ENCODE peak calls at places on chromosomes 6 and 20, in eight cellular contexts. W is nephron progenitor cell; Q is keratinocyte; J is epithelial cell of esophagus; O is ovary; Y is HCT116; K is progenitor cell of endocrine pancreas; C is activated CD8-positive, alpha-beta T cell treated with anti-CD3 and anti-CD28 coated beads for 36 hours. I is an unnamed sample.

GRCh38 chr6:126015869-126016268 is 29.5 kb downstream of the TRMT11 start:
- DNase-seq in Y (no peak), C (no peak), K (no peak), W (no peak), J (no peak), O (no peak), Q (no peak), I (no peak)

GRCh38 chr20:57794600-57795346 is 85.0 kb upstream of the PMEPA1 start:
- DNase-seq in W (no peak), K (no peak), Q (no peak), O (no peak), Y (no peak), J (no peak), C (no peak), I (no peak)

GRCh38 chr20:7673841-7674240 is 266.4 kb downstream of the HAO1 start:
- DNase-seq in Q (no peak), W (no peak), Y (no peak), K (no peak), O (no peak), C (no peak), J (no peak), I (peak; percentile 82)

GRCh38 chr6:52261229-52261628 is 16.9 kb upstream of the IL17F start:
- DNase-seq in Y (no peak), Q (no peak), C (no peak), J (peak; percentile 8), O (no peak), W (no peak), K (no peak), I (peak; percentile 58)

GRCh38 chr6:79071547-79071946 is 6.5 kb downstream of the PHIP start:
- DNase-seq in W (no peak), Y (no peak), J (no peak), Q (no peak), K (no peak), C (no peak), O (no peak), I (no peak)

GRCh38 chr6:54971825-54972224 is 125.3 kb downstream of the FAM83B start:
- DNase-seq in W (no peak), K (no peak), O (no peak), Q (no peak), Y (peak; percentile 76), J (peak; percentile 85), C (no peak), I (no peak)

GRCh38 chr20:1125266-1125665 is 6.9 kb downstream of the PSMF1 start:
- DNase-seq in J (no peak), Y (no peak), K (no peak), W (no peak), O (no peak), Q (no peak), C (no peak), I (no peak)

GRCh38 chr6:163634514-163635171 is 220.1 kb downstream of the QKI start:
- DNase-seq in W (no peak), K (no peak), C (no peak), O (no peak), Y (no peak), Q (no peak), J (peak; percentile 53), I (no peak)

GRCh38 chr20:11917663-11918062 is at the start of gene BTBD3:
- DNase-seq in O (no peak), Q (no peak), Y (no peak), K (no peak), C (no peak), W (no peak), J (peak; percentile 83), I (peak; percentile 15)

GRCh38 chr6:158142789-158143188 is 25.3 kb downstream of the SERAC1 start:
- DNase-seq in Q (no peak), K (no peak), Y (no peak), C (no peak), W (no peak), O (no peak), J (peak; percentile 97), I (peak; percentile 31)

DNA sequence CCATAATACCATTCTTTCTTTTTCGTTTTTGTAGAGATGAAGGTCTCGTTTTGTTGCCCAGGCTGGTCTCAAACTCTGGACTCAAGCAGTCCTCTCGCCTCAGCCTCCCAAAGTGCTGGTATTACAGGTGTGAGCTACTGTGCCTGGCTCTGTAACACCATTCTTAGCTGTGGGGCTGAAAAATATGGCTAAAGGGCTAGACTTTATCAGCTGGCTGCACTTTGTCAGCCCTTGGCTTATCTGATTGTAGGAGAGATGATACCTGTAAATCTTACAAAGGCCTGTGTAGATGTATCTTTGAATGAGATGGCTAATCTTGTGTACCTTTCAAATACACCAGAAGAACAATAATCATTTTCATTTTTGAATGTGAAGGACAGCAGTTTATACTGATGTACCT is 55.2 kb downstream of the ZFAND3 start:
- DNase-seq in K (no peak), J (no peak), Y (no peak), C (no peak), Q (no peak), O (no peak), W (no peak), I (no peak)
- TF ChIP-seq CTCF in K (no peak), J (no peak), Y (no peak), C (no peak), Q (no peak), O (no peak), W (no peak), I (no peak)

DNA sequence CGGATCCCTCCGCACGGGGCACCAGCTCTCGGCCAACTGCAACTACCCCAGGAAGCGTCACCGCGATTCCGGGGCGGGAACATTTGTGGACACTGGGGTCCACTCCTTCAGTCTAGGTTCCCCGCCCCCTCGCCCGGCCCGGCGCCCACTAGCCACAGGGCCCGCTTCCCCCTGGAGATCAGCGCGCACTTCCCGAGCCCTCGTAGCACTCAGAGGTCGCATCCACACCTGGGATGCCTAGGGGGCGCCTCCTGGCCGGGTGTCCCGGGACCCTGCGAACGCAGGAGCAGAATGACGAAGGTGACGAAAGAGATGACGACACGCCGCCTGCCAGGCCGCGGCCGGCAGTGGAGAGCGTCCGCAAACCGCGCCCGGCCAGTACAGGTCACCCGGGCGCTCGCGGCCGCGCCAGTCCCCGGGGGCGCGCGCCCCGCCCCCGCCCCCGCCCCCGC is 309 bp upstream of the AIG1 start:
- DNase-seq in J (peak; percentile 78), O (peak; percentile 77), K (peak; percentile 75), Y (peak; percentile 90), W (peak; percentile 84), Q (no peak), C (peak; percentile 86), I (peak; percentile 66)
- TF ChIP-seq CTCF in J (peak; percentile 10), O (no peak), K (peak; percentile 44), Y (no peak), W (no peak), Q (no peak), C (no peak), I (peak; percentile 25)

GRCh38 chr6:34246563-34247391 is 2.0 kb downstream of the SMIM29 start:
- DNase-seq in K (no peak), Q (no peak), C (peak; percentile 69), Y (no peak), J (peak; percentile 30), W (peak; percentile 58), O (no peak), I (no peak)
- TF ChIP-seq CTCF in K (peak; percentile 50), Q (peak; percentile 55), C (peak; percentile 54), Y (no peak), J (peak; percentile 46), W (peak; percentile 39), O (no peak), I (peak; percentile 39)

DNA sequence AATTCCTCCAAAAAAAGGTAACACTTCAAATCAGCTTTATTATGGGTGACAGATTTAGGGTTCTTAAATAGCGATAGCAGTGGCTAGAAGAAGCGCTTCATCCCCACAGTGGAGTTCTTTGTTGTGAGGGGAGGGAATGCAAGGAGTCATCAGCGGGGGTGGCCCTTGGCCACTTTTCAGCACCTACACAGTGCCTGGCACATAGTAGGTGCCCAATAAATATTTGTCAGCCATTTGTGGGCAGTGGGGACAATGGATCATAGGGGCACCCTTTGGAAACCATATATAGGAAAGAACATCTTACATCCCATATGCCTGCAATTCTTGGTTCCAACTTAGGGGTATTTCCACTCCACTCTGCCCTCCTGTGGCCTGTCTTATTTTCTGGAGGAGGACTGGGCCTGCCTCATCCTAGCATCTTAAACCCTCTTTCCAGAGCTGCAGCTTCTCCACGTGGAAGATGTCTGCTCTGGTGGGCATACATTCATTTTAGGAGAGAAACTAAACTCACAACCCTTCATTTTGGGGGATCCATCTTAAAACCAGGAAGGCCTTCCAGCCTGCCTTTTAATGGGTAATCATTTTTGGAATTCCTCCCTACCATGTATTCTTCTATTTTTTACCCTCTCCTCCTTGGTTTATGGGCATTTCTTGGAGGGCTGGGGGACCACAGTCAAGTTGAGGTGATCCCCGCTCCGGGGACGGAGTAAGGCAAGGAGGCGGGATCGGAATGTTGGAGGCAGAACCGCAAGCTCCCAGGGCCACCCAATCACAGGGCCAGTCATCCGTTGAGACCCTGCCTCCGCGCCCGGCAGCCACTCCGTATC is 2.6 kb upstream of the GPSM3 start:
- DNase-seq in O (no peak), C (peak; percentile 59), Q (no peak), K (no peak), Y (peak; percentile 57), J (peak; percentile 63), W (no peak), I (peak; percentile 19)
- TF ChIP-seq CTCF in O (no peak), C (peak; percentile 68), Q (peak; percentile 76), K (peak; percentile 46), Y (no peak), J (peak; percentile 60), W (no peak), I (peak; percentile 57)

DNA sequence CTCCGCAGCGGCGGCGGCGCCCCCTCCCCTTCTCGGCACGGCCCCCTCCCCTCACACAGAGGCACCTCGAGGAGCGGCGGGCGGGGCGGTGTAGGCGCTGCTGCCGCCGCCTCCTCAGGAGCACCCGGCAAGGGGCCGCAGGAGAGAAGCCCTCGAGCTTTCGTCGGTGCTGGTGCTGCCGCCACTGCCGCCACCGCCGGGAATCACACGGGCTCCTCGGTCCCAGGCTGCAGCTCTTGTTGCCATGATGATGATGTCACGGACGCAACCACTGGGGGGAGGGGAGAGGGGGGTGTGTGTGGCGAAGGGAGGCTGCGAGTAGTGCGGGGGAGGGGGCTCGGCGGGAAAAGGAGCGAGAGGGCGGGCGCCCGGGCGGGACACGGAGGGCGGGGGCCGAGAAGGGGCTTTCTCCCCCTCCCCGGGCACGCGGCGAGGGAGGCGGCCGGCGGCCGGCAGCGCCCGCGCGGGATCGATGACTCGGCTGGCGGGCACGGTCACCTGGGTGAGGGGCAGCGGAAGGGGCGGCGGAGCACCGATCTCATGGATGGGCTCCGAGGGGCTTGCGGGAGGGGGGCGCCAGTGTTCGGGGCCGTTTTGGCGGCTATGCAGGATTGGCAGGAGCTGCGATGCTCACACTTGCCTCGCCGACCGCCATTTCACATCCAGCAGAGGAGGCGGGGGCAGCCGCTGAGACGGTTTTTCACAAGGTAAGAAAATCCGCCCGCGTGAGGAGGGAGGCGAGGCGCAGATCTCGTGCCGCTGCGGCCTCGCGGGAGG is at the start of gene REV3L:
- DNase-seq in Q (no peak), W (peak; percentile 88), J (peak; percentile 93), O (peak; percentile 88), Y (peak; percentile 64), C (peak; percentile 94), K (peak; percentile 86), I (peak; percentile 85)
- TF ChIP-seq CTCF in Q (no peak), W (no peak), J (no peak), O (no peak), Y (no peak), C (no peak), K (no peak), I (no peak)